ENCODE peak calls at places on chromosomes 7 and 10, in six cellular contexts. One of them, this sample, is unnamed.

GRCh38 chr10:62723375-62723774 is 81.1 kb upstream of the ADO start:
- DNase-seq in IMR-90: no peak
- DNase-seq in mesendoderm: no peak
- DNase-seq in neuronal stem cell: no peak
- DNase-seq in mesenchymal stem cell: no peak
- DNase-seq in H1: no peak
- DNase-seq in this sample: no peak

GRCh38 chr10:59708816-59709471 is 706 bp downstream of the SLC16A9 start:
- DNase-seq in IMR-90: no peak
- DNase-seq in mesendoderm: peak
- DNase-seq in neuronal stem cell: peak
- DNase-seq in mesenchymal stem cell: peak
- DNase-seq in H1: peak
- DNase-seq in this sample: peak

GRCh38 chr10:7408003-7408493 is 2.8 kb downstream of the SFMBT2 start:
- DNase-seq in IMR-90: no peak
- DNase-seq in mesendoderm: peak
- DNase-seq in neuronal stem cell: no peak
- DNase-seq in mesenchymal stem cell: peak
- DNase-seq in H1: peak
- DNase-seq in this sample: peak

GRCh38 chr7:38280000-38280399 is 6.6 kb upstream of the TARP start:
- DNase-seq in IMR-90: no peak
- DNase-seq in mesendoderm: no peak
- DNase-seq in neuronal stem cell: no peak
- DNase-seq in mesenchymal stem cell: peak
- DNase-seq in H1: no peak
- DNase-seq in this sample: no peak

GRCh38 chr10:90930070-90930837 is 9.4 kb upstream of the ANKRD1 start:
- DNase-seq in IMR-90: peak
- DNase-seq in mesendoderm: peak
- DNase-seq in neuronal stem cell: peak
- DNase-seq in mesenchymal stem cell: peak
- DNase-seq in H1: no peak
- DNase-seq in this sample: peak

GRCh38 chr7:18610331-18610948 is 114.9 kb downstream of the HDAC9 start:
- DNase-seq in IMR-90: peak
- DNase-seq in mesendoderm: peak
- DNase-seq in neuronal stem cell: peak
- DNase-seq in mesenchymal stem cell: peak
- DNase-seq in H1: peak
- DNase-seq in this sample: peak

GRCh38 chr10:94133239-94133638 is 139.5 kb downstream of the PLCE1 start:
- DNase-seq in IMR-90: no peak
- DNase-seq in mesendoderm: no peak
- DNase-seq in neuronal stem cell: no peak
- DNase-seq in mesenchymal stem cell: no peak
- DNase-seq in H1: no peak
- DNase-seq in this sample: no peak

GRCh38 chr10:61835069-61835908 is 66.2 kb upstream of the ARID5B start:
- DNase-seq in IMR-90: peak
- DNase-seq in mesendoderm: peak
- DNase-seq in neuronal stem cell: no peak
- DNase-seq in mesenchymal stem cell: peak
- DNase-seq in H1: no peak
- DNase-seq in this sample: peak

GRCh38 chr10:33240931-33241330 is 93.5 kb downstream of the NRP1 start:
- DNase-seq in IMR-90: peak
- DNase-seq in mesendoderm: no peak
- DNase-seq in neuronal stem cell: no peak
- DNase-seq in mesenchymal stem cell: no peak
- DNase-seq in H1: no peak
- DNase-seq in this sample: no peak

GRCh38 chr7:11168622-11169170 is 195.0 kb downstream of the PHF14 start:
- DNase-seq in IMR-90: no peak
- DNase-seq in mesendoderm: no peak
- DNase-seq in neuronal stem cell: no peak
- DNase-seq in mesenchymal stem cell: no peak
- DNase-seq in H1: no peak
- DNase-seq in this sample: no peak

GRCh38 chr7:95395755-95396135 is 430 bp downstream of the PON3 start:
- DNase-seq in IMR-90: no peak
- DNase-seq in mesendoderm: no peak
- DNase-seq in neuronal stem cell: no peak
- DNase-seq in mesenchymal stem cell: no peak
- DNase-seq in H1: no peak
- DNase-seq in this sample: no peak

GRCh38 chr10:88385601-88386203 is 197.4 kb downstream of the RNLS start:
- DNase-seq in IMR-90: no peak
- DNase-seq in mesendoderm: no peak
- DNase-seq in neuronal stem cell: no peak
- DNase-seq in mesenchymal stem cell: no peak
- DNase-seq in H1: no peak
- DNase-seq in this sample: peak

GRCh38 chr7:24199978-24200377 is 84.0 kb upstream of the NPY start:
- DNase-seq in IMR-90: no peak
- DNase-seq in mesendoderm: no peak
- DNase-seq in neuronal stem cell: no peak
- DNase-seq in mesenchymal stem cell: peak
- DNase-seq in H1: no peak
- DNase-seq in this sample: no peak

GRCh38 chr7:48875300-48875916 is 48.9 kb upstream of the CDC14C start:
- DNase-seq in IMR-90: no peak
- DNase-seq in mesendoderm: peak
- DNase-seq in neuronal stem cell: peak
- DNase-seq in mesenchymal stem cell: no peak
- DNase-seq in H1: peak
- DNase-seq in this sample: peak

GRCh38 chr10:114043532-114044250 is at the start of gene ADRB1:
- DNase-seq in IMR-90: peak
- DNase-seq in mesendoderm: peak
- DNase-seq in neuronal stem cell: peak
- DNase-seq in mesenchymal stem cell: peak
- DNase-seq in H1: no peak
- DNase-seq in this sample: peak

GRCh38 chr7:16484453-16485158 is 19.1 kb upstream of the SOSTDC1 start:
- DNase-seq in IMR-90: peak
- DNase-seq in mesendoderm: peak
- DNase-seq in neuronal stem cell: no peak
- DNase-seq in mesenchymal stem cell: peak
- DNase-seq in H1: no peak
- DNase-seq in this sample: no peak

GRCh38 chr7:110677405-110677804 is 413.5 kb upstream of the LRRN3 start:
- DNase-seq in IMR-90: peak
- DNase-seq in mesendoderm: peak
- DNase-seq in neuronal stem cell: no peak
- DNase-seq in mesenchymal stem cell: no peak
- DNase-seq in H1: no peak
- DNase-seq in this sample: no peak

GRCh38 chr10:84012831-84013458 is 126.4 kb upstream of the GHITM start:
- DNase-seq in IMR-90: no peak
- DNase-seq in mesendoderm: no peak
- DNase-seq in neuronal stem cell: no peak
- DNase-seq in mesenchymal stem cell: no peak
- DNase-seq in H1: no peak
- DNase-seq in this sample: no peak

GRCh38 chr7:127667017-127667670 is 15.2 kb downstream of the SND1 start:
- DNase-seq in IMR-90: peak
- DNase-seq in mesendoderm: no peak
- DNase-seq in neuronal stem cell: no peak
- DNase-seq in mesenchymal stem cell: peak
- DNase-seq in H1: no peak
- DNase-seq in this sample: no peak

GRCh38 chr10:129937351-129937751 is 26.7 kb downstream of the EBF3 start:
- DNase-seq in IMR-90: no peak
- DNase-seq in mesendoderm: no peak
- DNase-seq in neuronal stem cell: no peak
- DNase-seq in mesenchymal stem cell: no peak
- DNase-seq in H1: no peak
- DNase-seq in this sample: no peak

GRCh38 chr7:6423942-6424701 is 23.6 kb downstream of the DAGLB start:
- DNase-seq in IMR-90: no peak
- DNase-seq in mesendoderm: peak
- DNase-seq in neuronal stem cell: no peak
- DNase-seq in mesenchymal stem cell: no peak
- DNase-seq in H1: no peak
- DNase-seq in this sample: no peak

GRCh38 chr7:105879782-105880181 is 3.4 kb upstream of the ATXN7L1 start:
- DNase-seq in IMR-90: no peak
- DNase-seq in mesendoderm: no peak
- DNase-seq in neuronal stem cell: no peak
- DNase-seq in mesenchymal stem cell: no peak
- DNase-seq in H1: no peak
- DNase-seq in this sample: no peak

GRCh38 chr7:157409149-157409752 is 72.4 kb downstream of the DNAJB6 start:
- DNase-seq in IMR-90: no peak
- DNase-seq in mesendoderm: no peak
- DNase-seq in neuronal stem cell: no peak
- DNase-seq in mesenchymal stem cell: no peak
- DNase-seq in H1: no peak
- DNase-seq in this sample: peak

GRCh38 chr10:33506838-33507661 is 172.6 kb upstream of the NRP1 start:
- DNase-seq in IMR-90: peak
- DNase-seq in mesendoderm: no peak
- DNase-seq in neuronal stem cell: no peak
- DNase-seq in mesenchymal stem cell: no peak
- DNase-seq in H1: no peak
- DNase-seq in this sample: no peak

GRCh38 chr10:7477538-7478334 is 66.9 kb upstream of the SFMBT2 start:
- DNase-seq in IMR-90: no peak
- DNase-seq in mesendoderm: no peak
- DNase-seq in neuronal stem cell: no peak
- DNase-seq in mesenchymal stem cell: no peak
- DNase-seq in H1: no peak
- DNase-seq in this sample: no peak

GRCh38 chr10:72041491-72041890 is 46.9 kb downstream of the SPOCK2 start:
- DNase-seq in IMR-90: no peak
- DNase-seq in mesendoderm: no peak
- DNase-seq in neuronal stem cell: no peak
- DNase-seq in mesenchymal stem cell: no peak
- DNase-seq in H1: no peak
- DNase-seq in this sample: no peak

GRCh38 chr10:82680688-82681087 is 805.7 kb downstream of the NRG3 start:
- DNase-seq in IMR-90: no peak
- DNase-seq in mesendoderm: no peak
- DNase-seq in neuronal stem cell: no peak
- DNase-seq in mesenchymal stem cell: no peak
- DNase-seq in H1: no peak
- DNase-seq in this sample: no peak

GRCh38 chr7:25073451-25073850 is 51.6 kb downstream of the CYCS start:
- DNase-seq in IMR-90: peak
- DNase-seq in mesendoderm: no peak
- DNase-seq in neuronal stem cell: no peak
- DNase-seq in mesenchymal stem cell: peak
- DNase-seq in H1: no peak
- DNase-seq in this sample: no peak

DNA sequence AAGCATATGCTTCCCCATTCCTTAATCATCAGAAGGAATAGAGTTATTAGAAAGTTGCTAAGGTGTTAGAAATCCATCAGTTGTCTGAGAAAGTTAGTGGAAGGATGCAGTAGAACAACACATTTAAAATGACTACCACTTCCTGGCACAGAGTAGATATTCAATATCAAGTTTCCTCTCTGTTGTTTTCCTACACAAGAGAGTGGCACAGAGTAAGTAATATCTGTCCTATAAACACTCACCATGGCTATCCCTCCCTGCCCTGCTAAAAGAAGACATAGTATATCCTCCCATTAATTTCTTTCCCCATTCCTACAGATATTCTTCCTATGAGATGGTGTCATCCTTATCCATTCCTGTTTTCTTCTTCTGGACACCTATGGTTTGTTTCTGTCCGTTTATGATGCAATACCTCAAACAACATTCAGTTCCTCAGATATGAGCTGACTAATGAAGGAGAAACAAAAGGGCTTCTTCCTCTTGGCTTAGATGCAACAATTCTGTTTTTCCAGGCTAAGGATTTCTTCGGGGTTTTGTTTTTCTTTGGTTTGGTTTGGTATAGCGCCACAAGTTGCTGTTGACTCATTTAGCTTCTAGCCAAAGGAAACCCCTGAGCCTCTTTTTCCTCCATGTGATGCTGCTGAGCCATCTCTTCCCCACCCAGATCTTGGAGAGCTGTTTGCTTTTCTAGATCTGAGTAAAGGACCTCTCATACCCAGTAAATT is 32.9 kb upstream of the BPGM start:
- DNase-seq in IMR-90: peak
- DNase-seq in mesendoderm: no peak
- DNase-seq in neuronal stem cell: no peak
- DNase-seq in mesenchymal stem cell: peak
- DNase-seq in H1: no peak
- DNase-seq in this sample: no peak
- H3K9ac ChIP-seq in IMR-90: no peak
- H3K9ac ChIP-seq in mesendoderm: no peak
- H3K9ac ChIP-seq in neuronal stem cell: no peak
- H3K9ac ChIP-seq in mesenchymal stem cell: peak
- H3K9ac ChIP-seq in H1: no peak
- H3K9ac ChIP-seq in this sample: no peak

DNA sequence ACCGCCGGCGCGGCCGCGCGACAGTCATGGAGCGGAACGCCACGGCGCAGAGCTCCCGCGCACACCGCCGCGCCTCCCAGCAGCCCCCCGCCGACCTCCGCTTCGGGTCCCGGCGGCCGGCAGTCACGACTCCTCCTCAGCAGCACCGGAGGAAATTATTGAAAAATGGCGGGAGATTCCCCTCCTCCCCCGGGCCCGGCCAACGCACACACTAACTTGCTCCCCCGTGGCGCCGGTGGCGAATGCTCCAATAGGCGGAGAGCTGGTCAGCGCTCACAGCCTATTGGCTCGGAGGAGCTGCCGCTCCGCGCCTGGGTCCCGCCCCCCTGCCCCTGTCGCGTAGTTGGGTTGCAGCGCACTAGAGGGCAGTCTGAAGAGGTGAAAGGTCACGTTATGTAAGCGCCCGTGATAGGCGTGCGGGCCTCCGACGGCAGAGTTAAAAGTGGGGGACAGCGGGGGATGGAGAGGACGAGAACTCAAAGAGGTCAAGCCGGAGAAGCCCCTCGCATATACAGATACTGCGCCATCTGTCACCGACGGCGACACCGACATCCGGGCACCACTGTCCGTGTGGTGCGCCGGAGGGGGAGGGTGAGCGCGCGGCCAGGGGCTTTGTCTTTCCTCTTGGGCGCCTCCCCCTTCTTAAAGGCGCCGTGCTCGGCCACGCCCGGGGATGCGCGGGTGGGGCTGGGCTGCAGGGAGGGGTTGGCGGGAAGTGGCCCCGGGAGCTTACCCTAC is at the start of gene BAZ1B:
- DNase-seq in IMR-90: peak
- DNase-seq in mesendoderm: peak
- DNase-seq in neuronal stem cell: peak
- DNase-seq in mesenchymal stem cell: peak
- DNase-seq in H1: peak
- DNase-seq in this sample: peak
- H2AK5ac ChIP-seq in IMR-90: peak
- H2AK5ac ChIP-seq in mesendoderm: peak
- H2AK5ac ChIP-seq in neuronal stem cell: peak
- H2AK5ac ChIP-seq in mesenchymal stem cell: no peak
- H2AK5ac ChIP-seq in H1: no peak
- H2AK5ac ChIP-seq in this sample: no peak

GRCh38 chr7:150631866-150632864 is at the start of gene GIMAP6:
- DNase-seq in IMR-90: no peak
- DNase-seq in mesendoderm: no peak
- DNase-seq in neuronal stem cell: no peak
- DNase-seq in mesenchymal stem cell: no peak
- DNase-seq in H1: no peak
- DNase-seq in this sample: no peak
- H3K4me2 ChIP-seq in IMR-90: no peak
- H3K4me2 ChIP-seq in mesendoderm: no peak
- H3K4me2 ChIP-seq in neuronal stem cell: no peak
- H3K4me2 ChIP-seq in mesenchymal stem cell: no peak
- H3K4me2 ChIP-seq in H1: no peak
- H3K4me2 ChIP-seq in this sample: no peak

GRCh38 chr10:119113805-119114732 is 10.2 kb downstream of the DENND10 start:
- DNase-seq in IMR-90: peak
- DNase-seq in mesendoderm: no peak
- DNase-seq in neuronal stem cell: no peak
- DNase-seq in mesenchymal stem cell: peak
- DNase-seq in H1: no peak
- DNase-seq in this sample: no peak
- H3K9ac ChIP-seq in IMR-90: peak
- H3K9ac ChIP-seq in mesendoderm: no peak
- H3K9ac ChIP-seq in neuronal stem cell: no peak
- H3K9ac ChIP-seq in mesenchymal stem cell: peak
- H3K9ac ChIP-seq in H1: no peak
- H3K9ac ChIP-seq in this sample: no peak